ENCODE peak calls at places on chromosomes 13 and 19, in eight cellular contexts. W is T-helper 1 cell; Q is T follicular helper cell; D is NCI-H1930; I is stimulated activated CD4-positive, alpha-beta T cell treated with anti-CD3 and anti-CD28 coated beads, TNF-alpha, amount 100 ng/mL, for 48 hours; N is MV-4-11; L is left cardiac atrium; F is stimulated activated CD8-positive, alpha-beta memory T cell treated with anti-CD3 and anti-CD28 coated beads, Interleukin-15, amount 100 ng/mL, for 4 hours. S is an unnamed sample.

GRCh38 chr13:82412749-82413148 is 1469.5 kb downstream of the SLITRK1 start:
- DNase-seq in W (no peak), Q (no peak), D (no peak), I (no peak), N (peak), L (no peak), F (no peak), S (peak)

GRCh38 chr19:58182577-58182988 is 278 bp upstream of the ZNF274 start:
- DNase-seq in W (peak), Q (peak), D (no peak), I (no peak), N (peak), L (no peak), F (peak), S (peak)

GRCh38 chr19:13795595-13796300 is 505 bp downstream of the ZSWIM4 start:
- DNase-seq in W (no peak), Q (no peak), D (no peak), I (no peak), N (no peak), L (no peak), F (no peak), S (no peak)

GRCh38 chr13:20848203-20848602 is 54.3 kb downstream of the XPO4 start:
- DNase-seq in W (no peak), Q (no peak), D (peak), I (no peak), N (no peak), L (no peak), F (no peak), S (no peak)

GRCh38 chr13:37811441-37811840 is 58.1 kb downstream of the TRPC4 start:
- DNase-seq in W (no peak), Q (no peak), D (no peak), I (no peak), N (no peak), L (no peak), F (no peak), S (no peak)

GRCh38 chr19:7872306-7873204 is 1.6 kb downstream of the PRR36 start:
- DNase-seq in W (no peak), Q (no peak), D (no peak), I (no peak), N (no peak), L (no peak), F (no peak), S (no peak)

GRCh38 chr19:17376935-17377600 is at the start of gene PLVAP:
- DNase-seq in W (no peak), Q (no peak), D (no peak), I (no peak), N (no peak), L (peak), F (no peak), S (peak)

GRCh38 chr13:57858376-57858775 is 226.8 kb downstream of the PCDH17 start:
- DNase-seq in W (no peak), Q (no peak), D (no peak), I (no peak), N (peak), L (no peak), F (no peak), S (peak)

GRCh38 chr19:41427647-41428480 is 690 bp upstream of the B3GNT8 start:
- DNase-seq in W (peak), Q (no peak), D (no peak), I (peak), N (no peak), L (no peak), F (no peak), S (peak)

GRCh38 chr19:5153601-5154128 is 184.8 kb downstream of the KDM4B start:
- DNase-seq in W (no peak), Q (no peak), D (no peak), I (no peak), N (no peak), L (no peak), F (no peak), S (no peak)

GRCh38 chr19:52248256-52248655 is 21.1 kb upstream of the ZNF766 start:
- DNase-seq in W (peak), Q (peak), D (peak), I (peak), N (peak), L (peak), F (peak), S (peak)

GRCh38 chr19:16247353-16248182 is 49.9 kb downstream of the AP1M1 start:
- DNase-seq in W (peak), Q (peak), D (peak), I (peak), N (peak), L (peak), F (peak), S (peak)

GRCh38 chr13:112056284-112056727 is 10.6 kb upstream of the SOX1 start:
- DNase-seq in W (no peak), Q (no peak), D (peak), I (no peak), N (no peak), L (no peak), F (no peak), S (no peak)

GRCh38 chr13:102900193-102900608 is 54.4 kb downstream of the ERCC5 start:
- DNase-seq in W (no peak), Q (no peak), D (no peak), I (no peak), N (no peak), L (no peak), F (no peak), S (no peak)

GRCh38 chr13:20825476-20825875 is 51.7 kb upstream of the EEF1AKMT1 start:
- DNase-seq in W (no peak), Q (no peak), D (no peak), I (no peak), N (no peak), L (no peak), F (no peak), S (no peak)

GRCh38 chr19:51196181-51196580 is 28.7 kb upstream of the CD33 start:
- DNase-seq in W (no peak), Q (no peak), D (no peak), I (no peak), N (no peak), L (no peak), F (no peak), S (peak)

GRCh38 chr13:35768126-35768525 is 291.6 kb upstream of the MAB21L1 start:
- DNase-seq in W (no peak), Q (no peak), D (no peak), I (no peak), N (no peak), L (no peak), F (no peak), S (no peak)

GRCh38 chr13:28819046-28819747 is 942 bp upstream of the MTUS2 start:
- DNase-seq in W (no peak), Q (no peak), D (no peak), I (no peak), N (peak), L (peak), F (no peak), S (no peak)

GRCh38 chr13:20303636-20304035 is 71.5 kb upstream of the GJB6 start:
- DNase-seq in W (no peak), Q (no peak), D (no peak), I (no peak), N (no peak), L (no peak), F (no peak), S (no peak)

GRCh38 chr19:51524661-51525264 is 6.7 kb downstream of the SIGLEC6 start:
- DNase-seq in W (no peak), Q (no peak), D (no peak), I (no peak), N (no peak), L (no peak), F (no peak), S (peak)

GRCh38 chr19:51469162-51469561 is 9.2 kb upstream of the CEACAM18 start:
- DNase-seq in W (no peak), Q (no peak), D (no peak), I (no peak), N (no peak), L (no peak), F (no peak), S (no peak)

GRCh38 chr19:5308471-5309437 is 31.9 kb downstream of the PTPRS start:
- DNase-seq in W (no peak), Q (no peak), D (no peak), I (no peak), N (no peak), L (peak), F (no peak), S (peak)

GRCh38 chr13:57557979-57558529 is 73.5 kb upstream of the PCDH17 start:
- DNase-seq in W (no peak), Q (no peak), D (no peak), I (no peak), N (peak), L (no peak), F (no peak), S (peak)

GRCh38 chr13:55566334-55566733 is 1574.4 kb upstream of the PRR20A start:
- DNase-seq in W (no peak), Q (no peak), D (no peak), I (no peak), N (peak), L (no peak), F (no peak), S (peak)

GRCh38 chr19:18763674-18764590 is 27.2 kb downstream of the COMP start:
- DNase-seq in W (no peak), Q (no peak), D (no peak), I (no peak), N (peak), L (no peak), F (no peak), S (no peak)

GRCh38 chr13:31997641-31998040 is 33.9 kb upstream of the FRY start:
- DNase-seq in W (no peak), Q (no peak), D (no peak), I (no peak), N (no peak), L (no peak), F (no peak), S (no peak)

GRCh38 chr19:2917275-2918184 is 16.8 kb downstream of the ZNF57 start:
- DNase-seq in W (no peak), Q (no peak), D (no peak), I (no peak), N (no peak), L (no peak), F (no peak), S (no peak)

GRCh38 chr19:2269244-2270156 is 12.5 kb downstream of the PEAK3 start:
- DNase-seq in W (peak), Q (peak), D (peak), I (peak), N (peak), L (peak), F (peak), S (peak)

GRCh38 chr19:17681505-17682125 is 6.5 kb downstream of the UNC13A start:
- DNase-seq in W (no peak), Q (no peak), D (no peak), I (no peak), N (peak), L (peak), F (no peak), S (peak)

GRCh38 chr13:58933475-58933874 is 1230.3 kb downstream of the DIAPH3 start:
- DNase-seq in W (no peak), Q (no peak), D (no peak), I (no peak), N (no peak), L (no peak), F (no peak), S (no peak)

GRCh38 chr19:47068246-47068645 is 19.8 kb upstream of the TMEM160 start:
- DNase-seq in W (no peak), Q (no peak), D (no peak), I (no peak), N (no peak), L (no peak), F (no peak), S (no peak)

GRCh38 chr13:40666905-40667621 is 622 bp upstream of the FOXO1 start:
- DNase-seq in W (peak), Q (no peak), D (peak), I (no peak), N (peak), L (peak), F (no peak), S (peak)

S was measured in OCI-M1.